ENCODE peak calls at places on chromosomes 6 and 20, in nine cellular contexts. G is heart right ventricle, X is astrocyte of the spinal cord, V is epithelial cell of esophagus, A is aorta, Z is psoas muscle, J is right atrium auricular region, B is AG10803, D is dorsolateral prefrontal cortex. Q is an unnamed sample.

GRCh38 chr6:140671926-140672325 is 1297.5 kb upstream of the CITED2 start:
- DNase-seq in G (no peak), X (no peak), V (peak; percentile 73), A (no peak), Z (no peak), J (no peak), B (no peak), D (no peak), Q (no peak)

GRCh38 chr6:110664933-110665332 is 150.3 kb downstream of the CDK19 start:
- DNase-seq in G (no peak), X (no peak), V (no peak), A (no peak), Z (no peak), J (no peak), B (peak; percentile 3), D (no peak), Q (no peak)

GRCh38 chr6:168179702-168180382 is 100.8 kb upstream of the FRMD1 start:
- DNase-seq in G (no peak), X (no peak), V (no peak), A (no peak), Z (no peak), J (no peak), B (no peak), D (no peak), Q (no peak)

GRCh38 chr20:53088786-53089185 is 116.6 kb downstream of the TSHZ2 start:
- DNase-seq in G (no peak), X (no peak), V (no peak), A (no peak), Z (no peak), J (no peak), B (no peak), D (no peak), Q (no peak)

GRCh38 chr6:56475736-56476457 is 166.8 kb downstream of the DST start:
- DNase-seq in G (peak; percentile 69), X (peak; percentile 36), V (peak; percentile 3), A (no peak), Z (no peak), J (no peak), B (no peak), D (no peak), Q (peak; percentile 54)

GRCh38 chr6:148565931-148566663 is 180.7 kb upstream of the UST start:
- DNase-seq in G (no peak), X (peak; percentile 92), V (peak; percentile 69), A (no peak), Z (no peak), J (peak; percentile 77), B (peak; percentile 92), D (no peak), Q (peak; percentile 97)

GRCh38 chr20:17916365-17916996 is 52.1 kb downstream of the SNX5 start:
- DNase-seq in G (no peak), X (no peak), V (no peak), A (no peak), Z (no peak), J (no peak), B (peak; percentile 78), D (no peak), Q (no peak)

GRCh38 chr6:142942805-142943227 is 2.2 kb downstream of the HIVEP2 start:
- DNase-seq in G (no peak), X (peak; percentile 62), V (peak; percentile 60), A (no peak), Z (no peak), J (no peak), B (peak; percentile 58), D (no peak), Q (peak; percentile 75)

DNA sequence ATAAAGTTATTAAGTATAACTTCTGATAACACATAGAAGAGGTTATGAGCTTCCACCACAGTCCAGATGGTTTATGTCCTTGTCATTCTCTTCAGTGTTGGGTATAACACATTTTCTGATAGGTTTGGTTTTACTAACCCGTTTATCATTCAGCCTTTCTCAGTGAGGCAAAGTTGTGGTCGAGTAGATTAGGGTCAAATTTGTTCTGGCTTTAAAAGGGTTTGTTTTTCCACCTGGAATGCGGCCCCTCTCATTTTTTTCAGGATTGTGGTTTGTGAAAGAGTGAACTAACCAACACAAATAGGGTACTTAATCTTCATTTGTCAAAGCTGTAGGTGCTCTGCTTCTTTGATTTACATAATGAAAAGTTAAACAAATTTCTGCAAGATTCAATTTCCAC is 204.2 kb upstream of the ASCC3 start:
- DNase-seq in G (no peak), X (peak; percentile 16), V (no peak), A (no peak), Z (no peak), J (no peak), B (no peak), D (no peak), Q (peak; percentile 52)
- H3K4me3 ChIP-seq in G (no peak overlapping the region), X (no peak overlapping the region), V (no peak overlapping the region), A (no peak overlapping the region), Z (no peak overlapping the region), J (no peak overlapping the region), B (no peak overlapping the region), D (no peak overlapping the region), Q (no peak overlapping the region)

DNA sequence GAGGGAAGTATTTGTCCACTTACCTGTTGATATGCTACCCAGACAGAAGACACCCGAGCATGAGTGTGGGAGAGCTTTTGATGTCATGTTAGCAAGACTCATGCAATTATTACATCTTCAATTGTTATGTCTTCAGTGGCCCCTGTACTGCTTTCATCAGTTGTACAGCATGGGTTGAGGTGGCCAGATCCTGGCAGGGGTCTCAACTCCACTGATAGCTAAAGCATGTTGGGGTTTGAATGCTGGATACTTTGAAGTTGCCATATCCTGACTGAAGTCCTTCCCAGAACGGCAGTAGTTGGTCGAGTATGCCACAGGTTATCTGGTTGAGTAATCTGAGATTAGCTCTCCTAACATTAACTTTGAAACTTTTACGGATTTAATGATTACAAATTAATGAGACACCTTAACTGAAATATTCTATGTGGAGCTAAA is 46.7 kb downstream of the LRRN4 start:
- DNase-seq in G (no peak), X (no peak), V (no peak), A (no peak), Z (no peak), J (no peak), B (no peak), D (no peak), Q (no peak)
- H3K4me3 ChIP-seq in G (peak overlapping the region; percentile 88), X (peak overlapping the region; percentile 79), V (peak overlapping the region; percentile 74), A (peak overlapping the region; percentile 52), Z (peak overlapping the region; percentile 96), J (peak overlapping the region; percentile 87), B (peak overlapping the region; percentile 84), D (peak overlapping the region; percentile 82), Q (peak overlapping the region; percentile 69)

DNA sequence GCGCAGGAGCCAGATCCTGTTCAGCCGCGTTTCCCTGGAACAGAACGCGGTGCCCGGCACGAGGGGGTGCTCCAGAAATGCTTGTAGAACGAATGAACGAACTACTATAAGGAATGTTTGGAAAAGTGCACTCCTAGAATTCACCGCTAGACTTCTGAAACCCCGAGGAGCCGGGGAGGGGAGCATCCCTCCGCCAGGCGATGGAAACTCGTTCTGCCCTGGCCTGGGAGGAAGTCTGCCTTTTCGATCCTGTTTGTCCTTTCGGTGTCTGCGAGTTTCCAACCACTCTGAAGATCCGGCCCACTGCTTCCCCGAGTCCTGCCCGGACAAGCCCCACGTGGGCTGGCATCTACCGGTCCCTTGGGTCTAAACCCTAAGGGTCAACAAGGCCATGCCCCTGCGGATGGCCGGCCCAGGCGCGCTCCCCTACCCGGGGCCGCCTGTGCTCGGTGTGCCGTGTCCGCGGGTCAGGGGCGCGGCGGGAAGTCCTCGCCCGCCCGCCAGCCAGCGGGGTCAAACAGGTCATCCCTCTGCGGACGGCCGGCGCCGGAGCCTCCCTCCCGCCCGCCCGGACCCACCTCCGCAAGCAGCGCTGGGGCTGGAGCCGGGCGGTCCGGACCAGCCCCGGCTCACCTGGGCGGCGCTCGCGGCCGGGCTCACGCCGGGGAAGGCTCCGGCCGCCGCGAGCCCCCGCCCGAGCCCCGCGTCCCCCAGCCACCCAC is 521 bp downstream of the SULF2 start:
- DNase-seq in G (peak; percentile 37), X (peak; percentile 35), V (peak; percentile 55), A (no peak), Z (peak; percentile 59), J (peak; percentile 66), B (peak; percentile 46), D (no peak), Q (peak; percentile 67)
- H3K4me3 ChIP-seq in G (peak overlapping the region; percentile 75), X (peak overlapping the region; percentile 40), V (peak overlapping the region; percentile 93), A (peak overlapping the region; percentile 88), Z (peak overlapping the region; percentile 64), J (peak overlapping the region; percentile 44), B (peak overlapping the region; percentile 68), D (peak overlapping the region; percentile 59), Q (peak overlapping the region; percentile 70)

DNA sequence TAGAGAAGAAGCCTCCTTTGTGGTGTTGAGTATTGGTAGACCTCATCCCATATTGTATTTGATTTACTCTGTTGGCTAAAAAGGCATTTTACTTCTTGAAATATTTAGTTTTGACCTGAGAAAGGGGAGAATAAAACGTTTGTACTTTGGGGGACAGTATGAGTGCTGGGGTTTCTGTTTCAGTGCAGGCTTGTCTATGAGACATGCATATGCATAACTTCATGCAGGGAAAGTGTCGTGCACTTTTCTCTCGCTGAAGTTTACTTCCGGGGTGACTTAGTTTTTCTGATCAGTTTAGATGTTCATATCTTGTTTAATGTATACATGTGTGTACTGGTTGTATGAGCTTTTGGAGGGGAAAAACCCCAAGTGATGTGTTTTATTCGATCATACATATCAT is 59.5 kb downstream of the UTRN start:
- DNase-seq in G (no peak), X (no peak), V (no peak), A (no peak), Z (no peak), J (no peak), B (no peak), D (no peak), Q (no peak)
- H3K4me3 ChIP-seq in G (peak overlapping the region; percentile 49), X (no peak overlapping the region), V (no peak overlapping the region), A (no peak overlapping the region), Z (peak overlapping the region; percentile 48), J (peak overlapping the region; percentile 1), B (no peak overlapping the region), D (peak overlapping the region; percentile 17), Q (no peak overlapping the region)

GRCh38 chr20:10434467-10434831 is 427 bp upstream of the MKKS start:
- DNase-seq in G (peak; percentile 96), X (peak; percentile 100), V (peak; percentile 99), A (peak; percentile 91), Z (peak; percentile 95), J (peak; percentile 97), B (peak; percentile 99), D (peak; percentile 92), Q (peak; percentile 100)
- H3K4me3 ChIP-seq in G (peak overlapping the region; percentile 91), X (peak overlapping the region; percentile 88), V (peak overlapping the region; percentile 80), A (peak overlapping the region; percentile 92), Z (peak overlapping the region; percentile 95), J (peak overlapping the region; percentile 66), B (peak overlapping the region; percentile 95), D (peak overlapping the region; percentile 98), Q (peak overlapping the region; percentile 94)

GRCh38 chr6:68641172-68641571 is 6.1 kb downstream of the ADGRB3 start:
- DNase-seq in G (no peak), X (no peak), V (no peak), A (no peak), Z (no peak), J (no peak), B (no peak), D (no peak), Q (no peak)

GRCh38 chr6:68639211-68639610 is 4.1 kb downstream of the ADGRB3 start:
- DNase-seq in G (no peak), X (no peak), V (no peak), A (no peak), Z (no peak), J (no peak), B (no peak), D (peak; percentile 41), Q (no peak)

GRCh38 chr6:68640506-68640875 is 5.4 kb downstream of the ADGRB3 start:
- DNase-seq in G (no peak), X (no peak), V (no peak), A (no peak), Z (no peak), J (no peak), B (no peak), D (no peak), Q (no peak)

GRCh38 chr6:68638225-68638900 is 3.3 kb downstream of the ADGRB3 start:
- DNase-seq in G (no peak), X (peak; percentile 54), V (peak; percentile 64), A (peak; percentile 74), Z (no peak), J (no peak), B (peak; percentile 33), D (peak; percentile 47), Q (peak; percentile 77)

GRCh38 chr6:68639826-68640505 is 4.9 kb downstream of the ADGRB3 start:
- DNase-seq in G (no peak), X (no peak), V (no peak), A (no peak), Z (no peak), J (no peak), B (no peak), D (no peak), Q (peak; percentile 42)
- H3K4me3 ChIP-seq in G (peak overlapping the region; percentile 48), X (peak overlapping the region; percentile 14), V (no peak overlapping the region), A (peak overlapping the region; percentile 33), Z (peak overlapping the region; percentile 40), J (peak overlapping the region; percentile 24), B (no peak overlapping the region), D (peak overlapping the region; percentile 85), Q (peak overlapping the region; percentile 39)